ENCODE peak calls at places on chromosomes 5 and 9, in eight cellular contexts. One of them, this sample, is unnamed.

GRCh38 chr9:87309236-87309635 is 188.4 kb upstream of the DAPK1 start:
- DNase-seq in Peyer's patch: no peak
- DNase-seq in spleen: no peak
- DNase-seq in esophagus muscularis mucosa: no peak
- DNase-seq in GM12878: no peak
- DNase-seq in tibial nerve: no peak
- DNase-seq in A549: no peak
- DNase-seq in H54: no peak
- DNase-seq in this sample: no peak

GRCh38 chr5:154274828-154275185 is 84.3 kb downstream of the GALNT10 start:
- DNase-seq in Peyer's patch: no peak
- DNase-seq in spleen: no peak
- DNase-seq in esophagus muscularis mucosa: no peak
- DNase-seq in GM12878: no peak
- DNase-seq in tibial nerve: no peak
- DNase-seq in A549: no peak
- DNase-seq in H54: peak; percentile 16
- DNase-seq in this sample: no peak

GRCh38 chr5:154385236-154385512 is 60.6 kb upstream of the SAP30L start:
- DNase-seq in Peyer's patch: no peak
- DNase-seq in spleen: peak; percentile 92
- DNase-seq in esophagus muscularis mucosa: no peak
- DNase-seq in GM12878: no peak
- DNase-seq in tibial nerve: no peak
- DNase-seq in A549: no peak
- DNase-seq in H54: no peak
- DNase-seq in this sample: no peak

GRCh38 chr5:13771011-13771571 is 173.4 kb downstream of the DNAH5 start:
- DNase-seq in Peyer's patch: no peak
- DNase-seq in spleen: no peak
- DNase-seq in esophagus muscularis mucosa: no peak
- DNase-seq in GM12878: no peak
- DNase-seq in tibial nerve: no peak
- DNase-seq in A549: no peak
- DNase-seq in H54: no peak
- DNase-seq in this sample: no peak

GRCh38 chr5:15245913-15246312 is 254.1 kb upstream of the FBXL7 start:
- DNase-seq in Peyer's patch: no peak
- DNase-seq in spleen: no peak
- DNase-seq in esophagus muscularis mucosa: no peak
- DNase-seq in GM12878: no peak
- DNase-seq in tibial nerve: no peak
- DNase-seq in A549: no peak
- DNase-seq in H54: no peak
- DNase-seq in this sample: no peak

GRCh38 chr9:134620751-134621557 is 20.6 kb upstream of the COL5A1 start:
- DNase-seq in Peyer's patch: peak; percentile 25
- DNase-seq in spleen: peak; percentile 41
- DNase-seq in esophagus muscularis mucosa: no peak
- DNase-seq in GM12878: no peak
- DNase-seq in tibial nerve: no peak
- DNase-seq in A549: no peak
- DNase-seq in H54: no peak
- DNase-seq in this sample: no peak

GRCh38 chr9:135586601-135587109 is 25.1 kb downstream of the PAEP start:
- DNase-seq in Peyer's patch: no peak
- DNase-seq in spleen: peak; percentile 54
- DNase-seq in esophagus muscularis mucosa: no peak
- DNase-seq in GM12878: no peak
- DNase-seq in tibial nerve: no peak
- DNase-seq in A549: no peak
- DNase-seq in H54: no peak
- DNase-seq in this sample: no peak

GRCh38 chr5:8842906-8843590 is 702.8 kb downstream of the SEMA5A start:
- DNase-seq in Peyer's patch: no peak
- DNase-seq in spleen: no peak
- DNase-seq in esophagus muscularis mucosa: no peak
- DNase-seq in GM12878: no peak
- DNase-seq in tibial nerve: peak; percentile 35
- DNase-seq in A549: no peak
- DNase-seq in H54: peak; percentile 58
- DNase-seq in this sample: no peak

GRCh38 chr5:77486344-77486962 is 5.7 kb downstream of the WDR41 start:
- DNase-seq in Peyer's patch: no peak
- DNase-seq in spleen: no peak
- DNase-seq in esophagus muscularis mucosa: no peak
- DNase-seq in GM12878: no peak
- DNase-seq in tibial nerve: no peak
- DNase-seq in A549: no peak
- DNase-seq in H54: no peak
- DNase-seq in this sample: no peak

GRCh38 chr9:89328064-89328463 is 9.8 kb downstream of the SECISBP2 start:
- DNase-seq in Peyer's patch: no peak
- DNase-seq in spleen: no peak
- DNase-seq in esophagus muscularis mucosa: no peak
- DNase-seq in GM12878: no peak
- DNase-seq in tibial nerve: no peak
- DNase-seq in A549: no peak
- DNase-seq in H54: no peak
- DNase-seq in this sample: no peak

GRCh38 chr5:73826761-73827450 is 200.9 kb downstream of the ARHGEF28 start:
- DNase-seq in Peyer's patch: no peak
- DNase-seq in spleen: no peak
- DNase-seq in esophagus muscularis mucosa: no peak
- DNase-seq in GM12878: no peak
- DNase-seq in tibial nerve: peak; percentile 30
- DNase-seq in A549: peak; percentile 71
- DNase-seq in H54: no peak
- DNase-seq in this sample: no peak

GRCh38 chr9:3032898-3033297 is 189.0 kb upstream of the PUM3 start:
- DNase-seq in Peyer's patch: no peak
- DNase-seq in spleen: no peak
- DNase-seq in esophagus muscularis mucosa: no peak
- DNase-seq in GM12878: peak; percentile 3
- DNase-seq in tibial nerve: no peak
- DNase-seq in A549: no peak
- DNase-seq in H54: no peak
- DNase-seq in this sample: no peak

GRCh38 chr5:175657593-175658271 is at the start of gene HRH2:
- DNase-seq in Peyer's patch: no peak
- DNase-seq in spleen: peak; percentile 89
- DNase-seq in esophagus muscularis mucosa: no peak
- DNase-seq in GM12878: no peak
- DNase-seq in tibial nerve: no peak
- DNase-seq in A549: peak; percentile 67
- DNase-seq in H54: no peak
- DNase-seq in this sample: no peak

GRCh38 chr5:107389769-107390168 is 281.0 kb downstream of the EFNA5 start:
- DNase-seq in Peyer's patch: no peak
- DNase-seq in spleen: no peak
- DNase-seq in esophagus muscularis mucosa: no peak
- DNase-seq in GM12878: no peak
- DNase-seq in tibial nerve: no peak
- DNase-seq in A549: peak; percentile 36
- DNase-seq in H54: no peak
- DNase-seq in this sample: no peak

GRCh38 chr5:115657125-115657882 is 31.5 kb upstream of the TMED7 start:
- DNase-seq in Peyer's patch: no peak
- DNase-seq in spleen: no peak
- DNase-seq in esophagus muscularis mucosa: no peak
- DNase-seq in GM12878: no peak
- DNase-seq in tibial nerve: no peak
- DNase-seq in A549: no peak
- DNase-seq in H54: no peak
- DNase-seq in this sample: no peak

GRCh38 chr5:173780356-173781234 is 107.6 kb upstream of the CPEB4 start:
- DNase-seq in Peyer's patch: no peak
- DNase-seq in spleen: no peak
- DNase-seq in esophagus muscularis mucosa: no peak
- DNase-seq in GM12878: no peak
- DNase-seq in tibial nerve: no peak
- DNase-seq in A549: no peak
- DNase-seq in H54: no peak
- DNase-seq in this sample: peak; percentile 44

GRCh38 chr5:173782671-173783101 is 105.5 kb upstream of the CPEB4 start:
- DNase-seq in Peyer's patch: no peak
- DNase-seq in spleen: no peak
- DNase-seq in esophagus muscularis mucosa: no peak
- DNase-seq in GM12878: no peak
- DNase-seq in tibial nerve: no peak
- DNase-seq in A549: no peak
- DNase-seq in H54: no peak
- DNase-seq in this sample: peak; percentile 92

GRCh38 chr5:173781432-173781825 is 106.7 kb upstream of the CPEB4 start:
- DNase-seq in Peyer's patch: no peak
- DNase-seq in spleen: no peak
- DNase-seq in esophagus muscularis mucosa: no peak
- DNase-seq in GM12878: no peak
- DNase-seq in tibial nerve: no peak
- DNase-seq in A549: peak; percentile 70
- DNase-seq in H54: no peak
- DNase-seq in this sample: no peak

GRCh38 chr5:173778784-173779304 is 109.3 kb upstream of the CPEB4 start:
- DNase-seq in Peyer's patch: no peak
- DNase-seq in spleen: no peak
- DNase-seq in esophagus muscularis mucosa: no peak
- DNase-seq in GM12878: no peak
- DNase-seq in tibial nerve: no peak
- DNase-seq in A549: peak; percentile 73
- DNase-seq in H54: no peak
- DNase-seq in this sample: peak; percentile 86

GRCh38 chr5:173781826-173782670 is 106.1 kb upstream of the CPEB4 start:
- DNase-seq in Peyer's patch: peak; percentile 52
- DNase-seq in spleen: peak; percentile 89
- DNase-seq in esophagus muscularis mucosa: peak; percentile 96
- DNase-seq in GM12878: peak; percentile 32
- DNase-seq in tibial nerve: peak; percentile 81
- DNase-seq in A549: peak; percentile 91
- DNase-seq in H54: peak; percentile 76
- DNase-seq in this sample: peak; percentile 90
- TF ChIP-seq POLR2A in Peyer's patch: no peak
- TF ChIP-seq POLR2A in spleen: no peak
- TF ChIP-seq POLR2A in esophagus muscularis mucosa: no peak
- TF ChIP-seq POLR2A in GM12878: no peak
- TF ChIP-seq POLR2A in tibial nerve: no peak
- TF ChIP-seq POLR2A in A549: peak; percentile 9
- TF ChIP-seq POLR2A in H54: peak; percentile 41
- TF ChIP-seq POLR2A in this sample: peak; percentile 72

DNA sequence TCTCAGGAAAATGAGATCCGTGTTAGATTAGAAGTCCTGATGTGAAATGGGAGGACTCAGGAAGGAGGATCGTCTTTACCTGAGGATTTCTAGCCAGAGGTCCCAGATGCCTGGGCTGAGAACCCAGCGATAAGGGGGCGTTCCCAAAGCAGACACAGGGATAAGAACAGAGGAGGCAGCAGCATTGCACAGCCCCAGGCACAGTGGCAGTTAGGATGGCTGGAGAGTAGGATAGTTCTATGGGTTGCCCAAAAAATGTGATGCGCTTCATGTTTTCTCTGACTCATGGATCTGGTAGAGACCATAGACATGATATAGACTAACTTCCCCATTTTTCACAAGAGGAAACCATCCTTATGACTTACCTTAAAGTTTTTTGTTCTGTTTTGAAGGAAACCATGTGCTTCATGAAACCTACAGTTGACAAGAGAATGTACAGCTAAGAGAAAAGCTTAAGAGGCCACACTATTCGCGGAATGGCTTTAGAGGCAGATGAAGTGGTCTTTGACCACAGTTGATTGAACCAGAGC is 37.2 kb downstream of the C9orf152 start:
- DNase-seq in Peyer's patch: no peak
- DNase-seq in spleen: no peak
- DNase-seq in esophagus muscularis mucosa: no peak
- DNase-seq in GM12878: no peak
- DNase-seq in tibial nerve: no peak
- DNase-seq in A549: no peak
- DNase-seq in H54: no peak
- DNase-seq in this sample: no peak
- TF ChIP-seq POLR2A in Peyer's patch: no peak
- TF ChIP-seq POLR2A in spleen: no peak
- TF ChIP-seq POLR2A in esophagus muscularis mucosa: no peak
- TF ChIP-seq POLR2A in GM12878: peak; percentile 35
- TF ChIP-seq POLR2A in tibial nerve: no peak
- TF ChIP-seq POLR2A in A549: no peak
- TF ChIP-seq POLR2A in H54: no peak
- TF ChIP-seq POLR2A in this sample: no peak

GRCh38 chr5:58582004-58582403 is 871 bp upstream of the RAB3C start:
- DNase-seq in Peyer's patch: no peak
- DNase-seq in spleen: peak; percentile 82
- DNase-seq in esophagus muscularis mucosa: no peak
- DNase-seq in GM12878: no peak
- DNase-seq in tibial nerve: no peak
- DNase-seq in A549: no peak
- DNase-seq in H54: no peak
- DNase-seq in this sample: peak; percentile 10

GRCh38 chr5:58579781-58580180 is 3.1 kb upstream of the RAB3C start:
- DNase-seq in Peyer's patch: no peak
- DNase-seq in spleen: no peak
- DNase-seq in esophagus muscularis mucosa: no peak
- DNase-seq in GM12878: no peak
- DNase-seq in tibial nerve: no peak
- DNase-seq in A549: no peak
- DNase-seq in H54: no peak
- DNase-seq in this sample: no peak

GRCh38 chr5:58582411-58583393 is at the start of gene RAB3C:
- DNase-seq in Peyer's patch: peak; percentile 89
- DNase-seq in spleen: peak; percentile 96
- DNase-seq in esophagus muscularis mucosa: no peak
- DNase-seq in GM12878: peak; percentile 25
- DNase-seq in tibial nerve: peak; percentile 65
- DNase-seq in A549: peak; percentile 90
- DNase-seq in H54: peak; percentile 22
- DNase-seq in this sample: peak; percentile 85
- TF ChIP-seq POLR2A in Peyer's patch: no peak
- TF ChIP-seq POLR2A in spleen: no peak
- TF ChIP-seq POLR2A in esophagus muscularis mucosa: no peak
- TF ChIP-seq POLR2A in GM12878: no peak
- TF ChIP-seq POLR2A in tibial nerve: no peak
- TF ChIP-seq POLR2A in A549: no peak
- TF ChIP-seq POLR2A in H54: no peak
- TF ChIP-seq POLR2A in this sample: no peak

DNA sequence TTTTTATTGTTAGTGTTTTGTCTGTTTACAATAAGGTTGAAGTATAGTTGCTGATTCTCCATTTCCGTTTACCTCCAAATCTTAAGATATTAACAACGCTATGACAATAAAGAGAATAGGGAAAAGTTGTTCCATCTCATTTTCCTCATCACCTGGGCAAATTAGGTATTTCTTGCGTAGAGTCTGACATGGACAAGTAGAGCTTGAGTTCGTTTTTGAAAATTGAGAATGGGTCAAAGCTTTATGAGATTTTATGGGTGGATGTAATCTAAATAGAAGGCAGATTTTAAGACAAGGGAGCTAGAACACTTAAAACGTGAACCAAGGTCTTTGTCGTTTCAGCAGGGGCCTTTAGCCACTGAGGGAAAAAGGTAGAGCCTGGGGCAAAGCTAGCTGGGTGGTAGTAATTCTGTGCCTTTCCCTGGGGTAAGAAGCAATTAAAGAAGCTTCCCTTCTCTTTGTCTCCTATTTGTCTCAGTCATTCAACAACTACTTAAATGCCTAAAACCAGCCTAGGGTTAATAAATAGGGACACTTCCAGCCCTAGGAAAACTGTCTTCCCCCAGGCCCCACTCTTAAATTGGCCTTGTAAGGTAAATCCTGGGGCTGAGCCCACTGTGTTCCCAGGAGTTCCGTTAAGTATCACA is 551 bp upstream of the CAAP1 start:
- DNase-seq in Peyer's patch: no peak
- DNase-seq in spleen: no peak
- DNase-seq in esophagus muscularis mucosa: no peak
- DNase-seq in GM12878: no peak
- DNase-seq in tibial nerve: no peak
- DNase-seq in A549: no peak
- DNase-seq in H54: no peak
- DNase-seq in this sample: no peak
- TF ChIP-seq POLR2A in Peyer's patch: no peak
- TF ChIP-seq POLR2A in spleen: no peak
- TF ChIP-seq POLR2A in esophagus muscularis mucosa: no peak
- TF ChIP-seq POLR2A in GM12878: no peak
- TF ChIP-seq POLR2A in tibial nerve: no peak
- TF ChIP-seq POLR2A in A549: no peak
- TF ChIP-seq POLR2A in H54: no peak
- TF ChIP-seq POLR2A in this sample: no peak